ENCODE peak calls at places on chromosomes 5 and 9, in five cellular contexts. G is left ventricle myocardium inferior; L is activated CD4-positive, CD25-positive, alpha-beta regulatory T cell treated with anti-CD3 and anti-CD28 coated beads, Interleukin-2, amount 50 U/mL, for 72 hours; S is midbrain; D is naive thymus-derived CD4-positive, alpha-beta T cell. P is an unnamed sample.

GRCh38 chr9:121857941-121858340 is 206.5 kb downstream of the DAB2IP start:
- DNase-seq in G (no peak), L (no peak), S (no peak), D (no peak), P (no peak)

GRCh38 chr5:107567901-107568671 is 102.7 kb downstream of the EFNA5 start:
- DNase-seq in G (no peak), L (no peak), S (no peak), D (no peak), P (no peak)

GRCh38 chr5:134994560-134995156 is 27.0 kb downstream of the CATSPER3 start:
- DNase-seq in G (no peak), L (no peak), S (no peak), D (no peak), P (no peak)

GRCh38 chr5:12794476-12795332 is 890.5 kb upstream of the CTNND2 start:
- DNase-seq in G (peak), L (no peak), S (no peak), D (no peak), P (no peak)

GRCh38 chr5:179485845-179486575 is 64.3 kb upstream of the RUFY1 start:
- DNase-seq in G (no peak), L (no peak), S (no peak), D (no peak), P (no peak)

GRCh38 chr5:79056847-79057246 is 12.6 kb downstream of the DMGDH start:
- DNase-seq in G (no peak), L (no peak), S (no peak), D (no peak), P (no peak)

GRCh38 chr5:138824924-138825863 is 49.9 kb downstream of the LRRTM2 start:
- DNase-seq in G (no peak), L (no peak), S (peak), D (no peak), P (no peak)

GRCh38 chr5:219492-219891 is 1.4 kb downstream of the SDHA start:
- DNase-seq in G (no peak), L (no peak), S (no peak), D (peak), P (no peak)

GRCh38 chr5:91318727-91319126 is 64.4 kb downstream of the ARRDC3 start:
- DNase-seq in G (no peak), L (no peak), S (no peak), D (no peak), P (no peak)